ENCODE peak calls at places on chromosomes 13 and 19, in six cellular contexts. E is GM23338, Z is body of pancreas, K is suprapubic skin, M is transverse colon, G is hepatocyte. V is an unnamed sample.

GRCh38 chr19:38386300-38386967 is 1.4 kb downstream of the GGN start:
- DNase-seq in Z (no peak), G (peak; percentile 26), E (peak; percentile 35), M (no peak), K (no peak), V (no peak)

GRCh38 chr19:19006213-19006612 is 27.1 kb downstream of the SUGP2 start:
- DNase-seq in G (no peak), Z (no peak), K (no peak), M (no peak), E (no peak), V (peak; percentile 79)

GRCh38 chr13:77029436-77029835 is 2.5 kb upstream of the FBXL3 start:
- DNase-seq in K (no peak), Z (no peak), G (no peak), E (no peak), M (no peak), V (no peak)

GRCh38 chr13:84296386-84296785 is 414.1 kb upstream of the SLITRK1 start:
- DNase-seq in K (no peak), G (peak; percentile 42), E (peak; percentile 17), M (no peak), Z (no peak), V (no peak)

GRCh38 chr13:38255600-38255999 is 94.1 kb upstream of the UFM1 start:
- DNase-seq in M (no peak), G (no peak), E (no peak), K (no peak), Z (no peak), V (no peak)

GRCh38 chr19:40592170-40592569 is 9.0 kb upstream of the LTBP4 start:
- DNase-seq in G (no peak), E (peak; percentile 89), K (no peak), Z (no peak), M (no peak), V (no peak)

GRCh38 chr13:61695147-61695546 is 279.5 kb upstream of the PCDH20 start:
- DNase-seq in M (no peak), Z (no peak), E (no peak), G (no peak), K (no peak), V (no peak)

GRCh38 chr19:18608805-18609716 is 2.5 kb upstream of the CRLF1 start:
- DNase-seq in E (no peak), K (no peak), Z (no peak), M (no peak), G (no peak), V (no peak)

GRCh38 chr19:49790866-49791265 is 22.2 kb downstream of the FUZ start:
- DNase-seq in G (no peak), K (no peak), M (no peak), E (no peak), Z (no peak), V (no peak)

GRCh38 chr13:76683168-76683567 is 203.0 kb downstream of the KCTD12 start:
- DNase-seq in Z (no peak), E (no peak), K (no peak), G (no peak), M (no peak), V (no peak)

GRCh38 chr13:97574926-97575325 is 141.0 kb downstream of the RAP2A start:
- DNase-seq in K (no peak), E (peak; percentile 78), G (peak; percentile 33), M (peak; percentile 26), Z (no peak), V (no peak)

GRCh38 chr13:109156181-109156935 is 526.9 kb downstream of the MYO16 start:
- DNase-seq in K (no peak), M (no peak), Z (no peak), G (no peak), E (no peak), V (peak; percentile 17)

GRCh38 chr19:32859591-32859990 is 10.0 kb downstream of the SLC7A9 start:
- DNase-seq in G (no peak), Z (no peak), K (peak; percentile 75), M (no peak), E (no peak), V (no peak)

GRCh38 chr19:6577410-6578125 is 13.4 kb downstream of the CD70 start:
- DNase-seq in E (no peak), K (no peak), Z (no peak), G (no peak), M (peak; percentile 25), V (no peak)

DNA sequence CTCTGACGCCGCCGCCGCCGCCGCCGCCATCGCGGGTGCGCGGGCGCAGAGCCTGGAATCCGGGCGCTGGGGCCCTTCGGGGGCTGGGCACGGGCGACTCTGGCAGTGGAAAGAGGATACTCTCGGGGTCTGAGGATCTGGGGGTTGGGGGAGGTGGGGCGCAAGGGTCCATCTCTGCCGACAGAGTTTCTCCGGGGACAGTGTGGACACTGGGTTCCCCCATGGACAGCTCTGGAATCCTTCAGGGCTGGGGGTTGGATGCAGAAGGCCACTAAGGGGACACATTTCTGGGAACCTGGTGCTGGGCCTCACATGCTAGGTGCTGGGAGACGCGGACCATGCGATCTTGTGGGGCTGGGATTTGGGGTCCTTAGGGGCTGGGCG is 2.3 kb downstream of the TGFBR3L start:
- DNase-seq in Z (no peak), M (no peak), G (no peak), E (peak; percentile 47), K (no peak), V (no peak)
- H3K4me1 ChIP-seq in Z (peaks cover 56% of the 10 kb centered on the region), M (peaks cover 39% of the 10 kb centered on the region), G (peaks cover 33% of the 10 kb centered on the region), E (no peaks in the 10 kb centered on the region), K (peaks cover 59% of the 10 kb centered on the region), V (peaks cover 43% of the 10 kb centered on the region)

GRCh38 chr19:42131149-42132029 is 857 bp downstream of the POU2F2 start:
- DNase-seq in K (no peak), Z (no peak), E (no peak), M (no peak), G (no peak), V (no peak)

GRCh38 chr19:42135836-42136235 is 3.6 kb upstream of the POU2F2 start:
- DNase-seq in Z (no peak), E (no peak), K (no peak), G (no peak), M (no peak), V (no peak)

GRCh38 chr19:42132030-42132628 is at the start of gene POU2F2:
- DNase-seq in Z (no peak), K (no peak), E (peak; percentile 60), M (peak; percentile 81), G (no peak), V (peak; percentile 20)

GRCh38 chr19:42132851-42133528 is 744 bp upstream of the POU2F2 start:
- DNase-seq in E (peak; percentile 94), Z (peak; percentile 75), K (no peak), G (peak; percentile 75), M (peak; percentile 79), V (peak; percentile 59)

GRCh38 chr19:42134671-42135070 is 2.4 kb upstream of the POU2F2 start:
- DNase-seq in Z (no peak), K (no peak), G (no peak), E (no peak), M (no peak), V (no peak)
- TF ChIP-seq CTCF in Z (no peak), K (no peak), G (no peak), E (no peak), M (no peak), V (no peak)

GRCh38 chr13:110610955-110611595 is 4.3 kb upstream of the NAXD start:
- DNase-seq in Z (no peak), M (no peak), E (no peak), G (no peak), K (no peak), V (no peak)

GRCh38 chr13:110605132-110605531 is 10.2 kb upstream of the NAXD start:
- DNase-seq in Z (no peak), K (no peak), M (no peak), E (no peak), G (no peak), V (no peak)

GRCh38 chr13:110607675-110608224 is 7.6 kb upstream of the NAXD start:
- DNase-seq in K (no peak), G (no peak), Z (no peak), E (no peak), M (no peak), V (no peak)
- H3K4me1 ChIP-seq in K (peaks cover 5% of the 10 kb centered on the region), G (no peaks in the 10 kb centered on the region), Z (no peaks in the 10 kb centered on the region), E (peaks cover 15% of the 10 kb centered on the region), M (no peaks in the 10 kb centered on the region), V (peaks cover 4% of the 10 kb centered on the region)

DNA sequence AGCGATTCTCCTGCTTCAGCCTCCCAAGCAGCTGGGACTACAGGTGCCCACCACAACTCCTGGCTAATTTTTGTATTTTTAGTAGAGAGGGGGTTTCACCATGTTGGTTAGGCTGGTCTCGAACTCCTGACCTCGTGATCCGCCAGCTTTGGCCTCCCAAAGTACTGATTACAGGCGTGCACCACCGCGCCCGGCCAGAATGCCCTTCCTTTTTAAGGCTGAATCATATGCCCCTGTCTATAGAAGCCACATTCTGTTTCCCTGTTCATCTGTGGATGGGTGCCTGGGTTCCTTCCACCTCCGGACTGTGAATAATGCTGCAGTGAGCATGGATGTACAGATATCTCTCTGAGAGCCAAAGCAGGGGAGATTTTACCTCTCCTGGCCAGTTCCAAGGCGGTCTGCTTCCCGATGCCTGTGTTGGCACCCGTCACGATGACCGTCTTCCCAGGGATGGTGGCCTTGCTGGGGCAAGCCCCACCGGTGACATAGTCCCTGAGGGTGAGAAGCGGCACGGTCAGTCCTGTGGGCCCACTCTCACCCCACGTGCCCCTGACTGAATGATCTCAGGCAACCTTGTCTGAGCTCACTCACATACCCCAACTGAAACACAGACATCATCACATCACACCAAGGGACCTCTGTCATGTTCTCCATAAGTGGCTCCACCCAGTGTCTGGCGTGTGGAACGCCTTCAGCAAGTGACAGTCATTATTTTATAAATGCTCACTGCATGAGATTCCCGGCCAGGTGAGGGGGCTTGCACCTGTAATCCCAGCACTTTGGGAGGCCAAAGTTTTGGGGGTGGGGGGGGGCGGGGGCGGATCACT is 4.0 kb downstream of the RDH13 start:
- DNase-seq in M (no peak), K (no peak), Z (no peak), G (no peak), E (peak; percentile 27), V (no peak)
- TF ChIP-seq CTCF in M (no peak), K (no peak), Z (no peak), G (no peak), E (peak; percentile 13), V (no peak)